ENCODE peak calls at places on chromosomes 3 and 15, in seven cellular contexts. One of them, this sample, is unnamed. For H3K9me3 and H3K27me3, the result is how much of the 10 kb centered on the place peaks cover.

GRCh38 chr15:71716990-71717389 is 93.4 kb upstream of the NR2E3 start:
- DNase-seq in tibial nerve: no peak
- DNase-seq in HepG2: no peak
- DNase-seq in HCT116: no peak
- DNase-seq in sigmoid colon: no peak
- DNase-seq in left lung: no peak
- DNase-seq in CD8-positive, alpha-beta T cell: no peak
- DNase-seq in this sample: no peak

GRCh38 chr3:157755254-157755653 is 252.0 kb upstream of the VEPH1 start:
- DNase-seq in tibial nerve: no peak
- DNase-seq in HepG2: no peak
- DNase-seq in HCT116: no peak
- DNase-seq in sigmoid colon: no peak
- DNase-seq in left lung: no peak
- DNase-seq in CD8-positive, alpha-beta T cell: no peak
- DNase-seq in this sample: no peak

GRCh38 chr3:138946554-138947302 is at the start of the genes FOXL2 and FOXL2NB:
- DNase-seq in tibial nerve: no peak
- DNase-seq in HepG2: no peak
- DNase-seq in HCT116: no peak
- DNase-seq in sigmoid colon: no peak
- DNase-seq in left lung: peak
- DNase-seq in CD8-positive, alpha-beta T cell: no peak
- DNase-seq in this sample: peak

GRCh38 chr3:122758877-122759670 is 34.6 kb downstream of the HSPBAP1 start:
- DNase-seq in tibial nerve: no peak
- DNase-seq in HepG2: no peak
- DNase-seq in HCT116: no peak
- DNase-seq in sigmoid colon: no peak
- DNase-seq in left lung: no peak
- DNase-seq in CD8-positive, alpha-beta T cell: no peak
- DNase-seq in this sample: no peak

GRCh38 chr15:68365140-68365745 is 66.7 kb downstream of the ITGA11 start:
- DNase-seq in tibial nerve: no peak
- DNase-seq in HepG2: no peak
- DNase-seq in HCT116: no peak
- DNase-seq in sigmoid colon: no peak
- DNase-seq in left lung: no peak
- DNase-seq in CD8-positive, alpha-beta T cell: no peak
- DNase-seq in this sample: no peak

GRCh38 chr3:126434931-126435411 is 40.3 kb downstream of the CFAP100 start:
- DNase-seq in tibial nerve: no peak
- DNase-seq in HepG2: no peak
- DNase-seq in HCT116: no peak
- DNase-seq in sigmoid colon: peak
- DNase-seq in left lung: peak
- DNase-seq in CD8-positive, alpha-beta T cell: no peak
- DNase-seq in this sample: no peak

GRCh38 chr15:25909325-25909724 is 46.2 kb upstream of the ATP10A start:
- DNase-seq in tibial nerve: no peak
- DNase-seq in HepG2: no peak
- DNase-seq in HCT116: no peak
- DNase-seq in sigmoid colon: no peak
- DNase-seq in left lung: peak
- DNase-seq in CD8-positive, alpha-beta T cell: no peak
- DNase-seq in this sample: no peak

GRCh38 chr15:42068601-42069000 is 25.8 kb downstream of the PLA2G4D start:
- DNase-seq in tibial nerve: no peak
- DNase-seq in HepG2: no peak
- DNase-seq in HCT116: no peak
- DNase-seq in sigmoid colon: no peak
- DNase-seq in left lung: no peak
- DNase-seq in CD8-positive, alpha-beta T cell: no peak
- DNase-seq in this sample: no peak

GRCh38 chr15:73947651-73948050 is 21.4 kb downstream of the LOXL1 start:
- DNase-seq in tibial nerve: no peak
- DNase-seq in HepG2: no peak
- DNase-seq in HCT116: no peak
- DNase-seq in sigmoid colon: no peak
- DNase-seq in left lung: peak
- DNase-seq in CD8-positive, alpha-beta T cell: no peak
- DNase-seq in this sample: no peak

GRCh38 chr15:47688573-47689086 is 28.7 kb upstream of the SEMA6D start:
- DNase-seq in tibial nerve: no peak
- DNase-seq in HepG2: no peak
- DNase-seq in HCT116: no peak
- DNase-seq in sigmoid colon: no peak
- DNase-seq in left lung: no peak
- DNase-seq in CD8-positive, alpha-beta T cell: no peak
- DNase-seq in this sample: no peak

GRCh38 chr15:88844749-88845386 is 41.6 kb downstream of the ACAN start:
- DNase-seq in tibial nerve: no peak
- DNase-seq in HepG2: no peak
- DNase-seq in HCT116: no peak
- DNase-seq in sigmoid colon: no peak
- DNase-seq in left lung: no peak
- DNase-seq in CD8-positive, alpha-beta T cell: no peak
- DNase-seq in this sample: no peak

GRCh38 chr15:61655881-61656280 is 404.4 kb downstream of the VPS13C start:
- DNase-seq in tibial nerve: peak
- DNase-seq in HepG2: no peak
- DNase-seq in HCT116: no peak
- DNase-seq in sigmoid colon: no peak
- DNase-seq in left lung: no peak
- DNase-seq in CD8-positive, alpha-beta T cell: no peak
- DNase-seq in this sample: no peak

GRCh38 chr15:67843571-67844387 is 3.9 kb upstream of the RNU6-1 start:
- DNase-seq in tibial nerve: no peak
- DNase-seq in HepG2: peak
- DNase-seq in HCT116: no peak
- DNase-seq in sigmoid colon: peak
- DNase-seq in left lung: no peak
- DNase-seq in CD8-positive, alpha-beta T cell: no peak
- DNase-seq in this sample: no peak

GRCh38 chr3:63779227-63779626 is 39.9 kb upstream of the C3orf49 start:
- DNase-seq in tibial nerve: no peak
- DNase-seq in HepG2: no peak
- DNase-seq in HCT116: no peak
- DNase-seq in sigmoid colon: no peak
- DNase-seq in left lung: no peak
- DNase-seq in CD8-positive, alpha-beta T cell: no peak
- DNase-seq in this sample: no peak

GRCh38 chr3:69081583-69082262 is 1.6 kb upstream of the UBA3 start:
- DNase-seq in tibial nerve: no peak
- DNase-seq in HepG2: no peak
- DNase-seq in HCT116: no peak
- DNase-seq in sigmoid colon: no peak
- DNase-seq in left lung: no peak
- DNase-seq in CD8-positive, alpha-beta T cell: no peak
- DNase-seq in this sample: no peak

GRCh38 chr3:15452156-15452555 is 24.8 kb downstream of the EAF1 start:
- DNase-seq in tibial nerve: no peak
- DNase-seq in HepG2: no peak
- DNase-seq in HCT116: no peak
- DNase-seq in sigmoid colon: no peak
- DNase-seq in left lung: no peak
- DNase-seq in CD8-positive, alpha-beta T cell: no peak
- DNase-seq in this sample: no peak

GRCh38 chr3:189508784-189509489 is 122.3 kb upstream of the TP63 start:
- DNase-seq in tibial nerve: no peak
- DNase-seq in HepG2: no peak
- DNase-seq in HCT116: no peak
- DNase-seq in sigmoid colon: no peak
- DNase-seq in left lung: no peak
- DNase-seq in CD8-positive, alpha-beta T cell: no peak
- DNase-seq in this sample: no peak

GRCh38 chr15:25789206-25789605 is 73.9 kb downstream of the ATP10A start:
- DNase-seq in tibial nerve: no peak
- DNase-seq in HepG2: no peak
- DNase-seq in HCT116: no peak
- DNase-seq in sigmoid colon: peak
- DNase-seq in left lung: no peak
- DNase-seq in CD8-positive, alpha-beta T cell: no peak
- DNase-seq in this sample: no peak

GRCh38 chr3:194622621-194623360 is 10.4 kb downstream of the TMEM44 start:
- DNase-seq in tibial nerve: no peak
- DNase-seq in HepG2: no peak
- DNase-seq in HCT116: no peak
- DNase-seq in sigmoid colon: no peak
- DNase-seq in left lung: peak
- DNase-seq in CD8-positive, alpha-beta T cell: no peak
- DNase-seq in this sample: no peak

GRCh38 chr3:135891121-135891520 is 74.4 kb upstream of the PPP2R3A start:
- DNase-seq in tibial nerve: no peak
- DNase-seq in HepG2: no peak
- DNase-seq in HCT116: no peak
- DNase-seq in sigmoid colon: no peak
- DNase-seq in left lung: no peak
- DNase-seq in CD8-positive, alpha-beta T cell: no peak
- DNase-seq in this sample: no peak

GRCh38 chr3:162512488-162512887 is 1015.9 kb downstream of the OTOL1 start:
- DNase-seq in tibial nerve: no peak
- DNase-seq in HepG2: no peak
- DNase-seq in HCT116: no peak
- DNase-seq in sigmoid colon: no peak
- DNase-seq in left lung: no peak
- DNase-seq in CD8-positive, alpha-beta T cell: no peak
- DNase-seq in this sample: no peak

GRCh38 chr3:77530870-77531269 is 491.0 kb downstream of the ROBO2 start:
- DNase-seq in tibial nerve: no peak
- DNase-seq in HepG2: no peak
- DNase-seq in HCT116: no peak
- DNase-seq in sigmoid colon: no peak
- DNase-seq in left lung: no peak
- DNase-seq in CD8-positive, alpha-beta T cell: no peak
- DNase-seq in this sample: no peak

GRCh38 chr3:28476194-28476593 is 127.6 kb upstream of the AZI2 start:
- DNase-seq in tibial nerve: no peak
- DNase-seq in HepG2: peak
- DNase-seq in HCT116: peak
- DNase-seq in sigmoid colon: no peak
- DNase-seq in left lung: no peak
- DNase-seq in CD8-positive, alpha-beta T cell: no peak
- DNase-seq in this sample: no peak

GRCh38 chr3:37183375-37183831 is 9.0 kb upstream of the LRRFIP2 start:
- DNase-seq in tibial nerve: no peak
- DNase-seq in HepG2: no peak
- DNase-seq in HCT116: peak
- DNase-seq in sigmoid colon: no peak
- DNase-seq in left lung: no peak
- DNase-seq in CD8-positive, alpha-beta T cell: no peak
- DNase-seq in this sample: no peak

GRCh38 chr3:177337548-177338331 is 140.5 kb upstream of the TBL1XR1 start:
- DNase-seq in tibial nerve: no peak
- DNase-seq in HepG2: no peak
- DNase-seq in HCT116: no peak
- DNase-seq in sigmoid colon: no peak
- DNase-seq in left lung: no peak
- DNase-seq in CD8-positive, alpha-beta T cell: no peak
- DNase-seq in this sample: no peak

DNA sequence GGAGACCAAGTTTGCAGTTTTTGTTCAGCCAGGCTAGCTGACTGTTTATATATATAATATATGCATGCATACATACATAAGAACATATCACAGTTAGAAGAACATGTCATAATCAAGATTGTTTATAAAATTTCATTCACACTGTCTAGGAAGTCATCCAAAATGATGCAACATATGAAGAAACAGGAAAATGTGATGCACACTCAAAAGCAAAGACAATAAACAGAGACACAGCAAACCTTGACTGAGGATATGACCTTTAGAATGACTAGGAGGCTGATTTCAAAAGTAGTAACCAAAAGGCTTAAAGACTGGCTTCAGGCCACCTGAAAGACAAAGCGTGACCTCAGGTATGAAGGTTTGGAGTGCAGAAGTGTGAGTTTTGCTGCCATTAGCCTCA is 166.2 kb upstream of the NDN start:
- DNase-seq in tibial nerve: no peak
- DNase-seq in HepG2: no peak
- DNase-seq in HCT116: no peak
- DNase-seq in sigmoid colon: no peak
- DNase-seq in left lung: no peak
- DNase-seq in CD8-positive, alpha-beta T cell: no peak
- DNase-seq in this sample: no peak
- H3K9me3 ChIP-seq in tibial nerve: under half
- H3K9me3 ChIP-seq in HepG2: under half
- H3K9me3 ChIP-seq in HCT116: under half
- H3K9me3 ChIP-seq in sigmoid colon: under half
- H3K9me3 ChIP-seq in left lung: under half
- H3K9me3 ChIP-seq in CD8-positive, alpha-beta T cell: under half
- H3K9me3 ChIP-seq in this sample: under half

DNA sequence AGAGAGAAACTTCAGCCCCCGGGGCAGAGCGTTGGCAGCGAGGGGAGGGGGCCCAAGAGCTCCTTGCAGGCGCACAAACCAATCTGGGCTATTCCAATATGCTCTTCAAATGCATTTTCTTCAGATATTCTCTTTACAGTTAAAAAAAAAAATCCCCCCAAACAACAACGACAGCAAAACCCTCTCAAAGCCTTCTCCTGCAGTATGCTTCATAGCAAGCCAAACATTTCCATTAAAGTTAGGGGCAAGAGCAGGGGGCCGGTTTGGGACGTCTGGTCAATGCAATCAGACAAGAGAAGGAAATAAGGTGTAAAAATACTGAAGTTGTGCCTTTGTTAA is 237 bp upstream of the CTXND1 start:
- DNase-seq in tibial nerve: no peak
- DNase-seq in HepG2: no peak
- DNase-seq in HCT116: no peak
- DNase-seq in sigmoid colon: no peak
- DNase-seq in left lung: no peak
- DNase-seq in CD8-positive, alpha-beta T cell: no peak
- DNase-seq in this sample: no peak
- H3K4me3 ChIP-seq in tibial nerve: peak
- H3K4me3 ChIP-seq in HepG2: peak
- H3K4me3 ChIP-seq in HCT116: no peak
- H3K4me3 ChIP-seq in sigmoid colon: peak
- H3K4me3 ChIP-seq in left lung: peak
- H3K4me3 ChIP-seq in CD8-positive, alpha-beta T cell: no peak
- H3K4me3 ChIP-seq in this sample: no peak

GRCh38 chr3:50953825-50954224 is 279.1 kb downstream of the DOCK3 start:
- DNase-seq in tibial nerve: no peak
- DNase-seq in HepG2: no peak
- DNase-seq in HCT116: no peak
- DNase-seq in sigmoid colon: no peak
- DNase-seq in left lung: no peak
- DNase-seq in CD8-positive, alpha-beta T cell: no peak
- DNase-seq in this sample: no peak
- H3K27me3 ChIP-seq in tibial nerve: under half
- H3K27me3 ChIP-seq in HepG2: under half
- H3K27me3 ChIP-seq in HCT116: under half
- H3K27me3 ChIP-seq in sigmoid colon: under half
- H3K27me3 ChIP-seq in left lung: under half
- H3K27me3 ChIP-seq in CD8-positive, alpha-beta T cell: under half
- H3K27me3 ChIP-seq in this sample: under half

DNA sequence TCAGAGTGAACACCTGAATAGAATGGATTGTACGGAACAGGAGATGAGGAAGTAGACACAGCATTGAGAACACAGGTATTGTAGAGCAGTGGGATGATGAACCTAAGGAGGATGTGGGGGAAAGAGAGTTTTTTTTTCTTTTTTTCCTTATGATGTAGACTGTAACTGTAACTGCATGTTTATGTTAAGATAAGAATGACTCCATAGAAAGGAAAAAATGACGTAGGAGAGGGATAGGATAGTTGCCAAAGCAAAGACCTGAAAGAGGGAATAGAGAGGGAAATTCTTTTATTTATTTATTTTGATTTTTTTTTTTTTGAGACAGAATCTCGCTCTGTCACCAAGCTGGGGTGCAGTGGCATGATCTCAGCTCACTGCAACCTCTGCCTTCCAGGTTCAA is 33.2 kb downstream of the APH1B start:
- DNase-seq in tibial nerve: no peak
- DNase-seq in HepG2: no peak
- DNase-seq in HCT116: no peak
- DNase-seq in sigmoid colon: no peak
- DNase-seq in left lung: no peak
- DNase-seq in CD8-positive, alpha-beta T cell: no peak
- DNase-seq in this sample: no peak
- H3K9me3 ChIP-seq in tibial nerve: under half
- H3K9me3 ChIP-seq in HepG2: under half
- H3K9me3 ChIP-seq in HCT116: under half
- H3K9me3 ChIP-seq in sigmoid colon: under half
- H3K9me3 ChIP-seq in left lung: under half
- H3K9me3 ChIP-seq in CD8-positive, alpha-beta T cell: under half
- H3K9me3 ChIP-seq in this sample: under half